ENCODE peak calls at places on chromosomes 3 and 15, in six cellular contexts. N, E, A, G, L and P are unnamed samples.

GRCh38 chr3:126960604-126960995 is 22.3 kb upstream of the PLXNA1 start:
- DNase-seq in E (no peak), L (peak; percentile 64), G (no peak), A (no peak), N (no peak), P (no peak)

GRCh38 chr15:62848631-62849050 is 193.9 kb upstream of the TPM1 start:
- DNase-seq in L (peak; percentile 29), A (no peak), G (no peak), E (no peak), N (no peak), P (no peak)

GRCh38 chr15:57570994-57571393 is 20.7 kb upstream of the MYZAP start:
- DNase-seq in E (no peak), G (no peak), L (no peak), N (no peak), A (no peak), P (no peak)

GRCh38 chr15:40254452-40254851 is 15.6 kb downstream of the PAK6 start:
- DNase-seq in G (no peak), A (no peak), L (no peak), E (no peak), N (no peak), P (no peak)

GRCh38 chr3:189563841-189564563 is 67.2 kb upstream of the TP63 start:
- DNase-seq in N (no peak), E (no peak), L (no peak), A (peak; percentile 82), G (no peak), P (peak; percentile 80)

GRCh38 chr15:92078270-92078669 is 224.8 kb downstream of the SLCO3A1 start:
- DNase-seq in G (no peak), N (no peak), A (no peak), E (no peak), L (no peak), P (no peak)

GRCh38 chr3:138197058-138197457 is 10.0 kb downstream of the ARMC8 start:
- DNase-seq in E (no peak), G (no peak), L (no peak), A (no peak), N (peak; percentile 44), P (no peak)

GRCh38 chr3:48088056-48088748 is 72.0 kb upstream of the MAP4 start:
- DNase-seq in L (peak; percentile 75), N (no peak), E (no peak), G (no peak), A (no peak), P (no peak)

GRCh38 chr3:190003730-190004129 is 117.0 kb downstream of the P3H2 start:
- DNase-seq in N (no peak), A (no peak), E (no peak), G (no peak), L (no peak), P (no peak)

GRCh38 chr3:100780223-100780622 is 70.9 kb downstream of the TFG start:
- DNase-seq in G (no peak), N (no peak), L (no peak), A (no peak), E (no peak), P (no peak)

GRCh38 chr15:67782592-67782991 is 42.7 kb upstream of the SKOR1 start:
- DNase-seq in A (no peak), L (no peak), E (no peak), N (peak; percentile 14), G (no peak), P (no peak)

GRCh38 chr15:67785431-67785830 is 39.9 kb upstream of the SKOR1 start:
- DNase-seq in L (no peak), E (no peak), N (peak; percentile 34), A (no peak), G (no peak), P (no peak)

GRCh38 chr15:67784856-67785430 is 40.4 kb upstream of the SKOR1 start:
- DNase-seq in E (no peak), G (no peak), N (no peak), A (no peak), L (no peak), P (no peak)

GRCh38 chr15:67783303-67783702 is 42.0 kb upstream of the SKOR1 start:
- DNase-seq in N (peak; percentile 95), L (no peak), A (peak; percentile 87), G (no peak), E (peak; percentile 28), P (no peak)

DNA sequence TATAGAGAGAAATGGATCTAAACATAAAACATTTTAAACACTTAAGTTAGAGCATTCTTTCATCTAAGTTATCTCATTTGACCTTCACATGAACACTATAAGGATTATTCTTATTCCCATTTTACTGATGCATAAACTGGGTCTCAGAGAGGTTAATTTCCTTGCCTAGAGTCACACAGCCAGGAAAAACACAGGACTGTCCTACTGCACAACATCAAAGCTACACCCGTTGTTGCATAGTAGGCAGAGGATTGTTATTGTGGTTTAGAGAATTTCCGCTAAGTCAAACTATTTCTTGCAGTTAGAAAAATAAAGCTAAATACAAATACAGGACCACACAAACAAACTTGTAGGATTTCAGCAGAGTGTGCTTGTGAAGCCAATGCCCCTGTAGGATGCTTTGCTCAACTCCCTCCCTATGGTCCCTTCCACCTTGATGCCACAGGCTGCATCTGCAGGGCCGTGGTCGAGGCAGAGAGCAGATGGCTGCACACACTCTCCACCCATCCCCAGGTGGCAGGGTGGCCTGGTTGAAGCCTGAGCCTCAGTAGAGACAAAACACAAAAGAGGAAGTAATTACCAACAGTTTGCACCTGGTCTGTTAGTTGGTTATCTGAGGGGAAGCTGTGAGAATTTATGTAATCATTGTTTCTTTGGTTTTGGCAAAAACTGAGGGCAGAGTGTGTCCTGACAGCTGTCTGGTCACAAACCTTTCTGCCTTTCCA is 41.1 kb upstream of the SKOR1 start:
- DNase-seq in E (peak; percentile 58), L (no peak), G (no peak), A (peak; percentile 82), N (peak; percentile 97), P (no peak)
- TF ChIP-seq POLR2AphosphoS5 in E (no peak), L (no peak), G (no peak), A (no peak), N (peak; percentile 100), P (no peak)

DNA sequence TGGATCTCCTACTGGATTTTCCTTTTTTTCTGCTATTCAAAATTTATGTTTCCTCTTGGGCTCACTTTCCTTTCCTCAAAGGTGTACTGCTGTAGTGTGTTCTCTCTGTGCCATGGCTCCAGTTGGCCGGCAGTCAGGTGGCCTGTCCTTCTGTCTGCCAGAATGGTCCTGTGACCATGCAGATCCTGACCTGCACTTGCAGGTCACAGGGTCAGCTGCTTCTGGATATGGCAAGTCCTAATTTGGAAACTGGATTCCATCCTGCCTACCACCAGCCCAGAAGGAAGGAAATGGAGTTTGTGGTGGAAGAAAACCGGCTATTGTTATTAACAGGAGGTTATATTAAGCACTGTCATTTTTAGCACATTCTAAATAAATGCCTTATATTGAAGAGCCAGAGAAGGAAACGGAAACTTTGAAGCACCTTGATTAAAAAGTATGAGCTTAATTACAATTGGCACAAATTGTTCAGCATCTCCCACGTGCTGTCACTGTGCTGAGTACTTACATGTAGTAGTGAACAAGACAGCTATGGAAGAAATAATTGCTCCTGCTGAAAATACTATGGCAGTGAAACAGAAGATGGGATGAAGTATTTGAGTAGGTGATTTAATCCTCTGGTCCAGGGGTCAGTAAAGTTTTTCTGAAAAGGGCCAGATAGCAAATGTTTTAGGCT is 362.8 kb downstream of the PTPRG start:
- DNase-seq in A (no peak), N (no peak), G (peak; percentile 27), L (no peak), E (no peak), P (no peak)
- TF ChIP-seq POLR2AphosphoS5 in A (no peak), N (no peak), G (no peak), L (no peak), E (no peak), P (no peak)

GRCh38 chr15:38225381-38225780 is 27.3 kb upstream of the SPRED1 start:
- DNase-seq in N (no peak), L (no peak), A (no peak), E (no peak), G (no peak), P (no peak)

GRCh38 chr15:38224486-38224885 is 28.1 kb upstream of the SPRED1 start:
- DNase-seq in A (no peak), L (no peak), N (no peak), G (no peak), E (no peak), P (no peak)

GRCh38 chr15:38229700-38230099 is 22.9 kb upstream of the SPRED1 start:
- DNase-seq in L (no peak), E (no peak), G (no peak), A (no peak), N (no peak), P (no peak)

GRCh38 chr15:38231430-38231829 is 21.2 kb upstream of the SPRED1 start:
- DNase-seq in N (no peak), E (no peak), G (no peak), A (no peak), L (no peak), P (no peak)

DNA sequence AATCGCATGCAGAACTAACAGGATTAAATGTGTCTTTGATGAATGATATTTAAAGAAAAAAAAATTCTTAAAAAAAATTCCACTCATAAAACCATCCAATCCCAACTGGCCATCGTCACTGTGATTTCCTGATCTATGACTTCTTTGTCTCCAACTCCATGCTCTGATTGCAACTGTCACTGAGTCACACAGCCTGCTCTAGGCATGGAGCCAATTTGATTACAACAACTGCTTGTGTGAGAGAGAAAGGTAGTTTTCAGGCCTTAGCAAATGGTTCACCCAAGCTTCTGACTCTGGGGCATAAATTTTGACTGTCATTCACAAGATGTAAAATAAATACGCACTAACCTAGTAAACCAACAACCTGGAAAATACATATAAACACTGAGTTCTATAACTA is 25.8 kb upstream of the SPRED1 start:
- DNase-seq in L (no peak), N (no peak), G (no peak), A (no peak), E (peak; percentile 71), P (no peak)
- TF ChIP-seq POLR2AphosphoS5 in L (no peak), N (no peak), G (no peak), A (no peak), E (peak; percentile 44), P (no peak)

GRCh38 chr3:14876942-14877341 is 58.2 kb downstream of the FGD5 start:
- DNase-seq in L (peak; percentile 64), G (peak; percentile 29), E (peak; percentile 87), A (no peak), N (no peak), P (no peak)
- TF ChIP-seq POLR2AphosphoS5 in L (no peak), G (no peak), E (peak; percentile 69), A (no peak), N (no peak), P (no peak)

GRCh38 chr3:49469876-49470713 is at the start of gene DAG1:
- DNase-seq in N (peak; percentile 95), G (peak; percentile 98), L (peak; percentile 99), E (peak; percentile 99), A (peak; percentile 75), P (peak; percentile 30)
- TF ChIP-seq POLR2AphosphoS5 in N (no peak), G (peak; percentile 58), L (peak; percentile 92), E (peak; percentile 78), A (peak; percentile 81), P (peak; percentile 66)